ENCODE peak calls at places on chromosomes 1 and 21, in eight cellular contexts. One of them, this sample, is unnamed.

GRCh38 chr21:39033878-39034589 is 149.2 kb downstream of the PSMG1 start:
- DNase-seq in activated naive CD8-positive, alpha-beta T cell treated with anti-CD3 and anti-CD28 coated beads, Interleukin-2, amount 50 U/mL, for 16 hours: no peak
- DNase-seq in PC-9: no peak
- DNase-seq in lung microvascular endothelial cell: peak
- DNase-seq in ascending aorta: no peak
- DNase-seq in NCI-H2081: no peak
- DNase-seq in adrenal gland: peak
- DNase-seq in NK-92 treated with Interleukin-12 subunit alpha and Interleukin-12 subunit beta, amount 100 ng/mL, for 24 hours: no peak
- DNase-seq in this sample: no peak

GRCh38 chr21:45076245-45076661 is 1.9 kb downstream of the ADARB1 start:
- DNase-seq in activated naive CD8-positive, alpha-beta T cell treated with anti-CD3 and anti-CD28 coated beads, Interleukin-2, amount 50 U/mL, for 16 hours: no peak
- DNase-seq in PC-9: no peak
- DNase-seq in lung microvascular endothelial cell: no peak
- DNase-seq in ascending aorta: no peak
- DNase-seq in NCI-H2081: no peak
- DNase-seq in adrenal gland: no peak
- DNase-seq in NK-92 treated with Interleukin-12 subunit alpha and Interleukin-12 subunit beta, amount 100 ng/mL, for 24 hours: no peak
- DNase-seq in this sample: no peak

GRCh38 chr1:38102576-38102975 is 56.0 kb upstream of the POU3F1 start:
- DNase-seq in activated naive CD8-positive, alpha-beta T cell treated with anti-CD3 and anti-CD28 coated beads, Interleukin-2, amount 50 U/mL, for 16 hours: no peak
- DNase-seq in PC-9: no peak
- DNase-seq in lung microvascular endothelial cell: no peak
- DNase-seq in ascending aorta: no peak
- DNase-seq in NCI-H2081: peak
- DNase-seq in adrenal gland: no peak
- DNase-seq in NK-92 treated with Interleukin-12 subunit alpha and Interleukin-12 subunit beta, amount 100 ng/mL, for 24 hours: no peak
- DNase-seq in this sample: no peak

GRCh38 chr1:221961532-221962292 is 219.8 kb upstream of the DUSP10 start:
- DNase-seq in activated naive CD8-positive, alpha-beta T cell treated with anti-CD3 and anti-CD28 coated beads, Interleukin-2, amount 50 U/mL, for 16 hours: no peak
- DNase-seq in PC-9: peak
- DNase-seq in lung microvascular endothelial cell: no peak
- DNase-seq in ascending aorta: no peak
- DNase-seq in NCI-H2081: no peak
- DNase-seq in adrenal gland: peak
- DNase-seq in NK-92 treated with Interleukin-12 subunit alpha and Interleukin-12 subunit beta, amount 100 ng/mL, for 24 hours: peak
- DNase-seq in this sample: peak

GRCh38 chr1:205024679-205025078 is 18.3 kb upstream of the CNTN2 start:
- DNase-seq in activated naive CD8-positive, alpha-beta T cell treated with anti-CD3 and anti-CD28 coated beads, Interleukin-2, amount 50 U/mL, for 16 hours: no peak
- DNase-seq in PC-9: no peak
- DNase-seq in lung microvascular endothelial cell: no peak
- DNase-seq in ascending aorta: no peak
- DNase-seq in NCI-H2081: no peak
- DNase-seq in adrenal gland: no peak
- DNase-seq in NK-92 treated with Interleukin-12 subunit alpha and Interleukin-12 subunit beta, amount 100 ng/mL, for 24 hours: no peak
- DNase-seq in this sample: no peak

GRCh38 chr1:16396591-16396990 is 29.5 kb downstream of the SZRD1 start:
- DNase-seq in activated naive CD8-positive, alpha-beta T cell treated with anti-CD3 and anti-CD28 coated beads, Interleukin-2, amount 50 U/mL, for 16 hours: no peak
- DNase-seq in PC-9: no peak
- DNase-seq in lung microvascular endothelial cell: peak
- DNase-seq in ascending aorta: no peak
- DNase-seq in NCI-H2081: no peak
- DNase-seq in adrenal gland: peak
- DNase-seq in NK-92 treated with Interleukin-12 subunit alpha and Interleukin-12 subunit beta, amount 100 ng/mL, for 24 hours: no peak
- DNase-seq in this sample: no peak

GRCh38 chr1:14479865-14480264 is 118.6 kb upstream of the KAZN start:
- DNase-seq in activated naive CD8-positive, alpha-beta T cell treated with anti-CD3 and anti-CD28 coated beads, Interleukin-2, amount 50 U/mL, for 16 hours: no peak
- DNase-seq in PC-9: no peak
- DNase-seq in lung microvascular endothelial cell: no peak
- DNase-seq in ascending aorta: no peak
- DNase-seq in NCI-H2081: no peak
- DNase-seq in adrenal gland: peak
- DNase-seq in NK-92 treated with Interleukin-12 subunit alpha and Interleukin-12 subunit beta, amount 100 ng/mL, for 24 hours: no peak
- DNase-seq in this sample: no peak

GRCh38 chr1:25661043-25661807 is 44.6 kb downstream of the MAN1C1 start:
- DNase-seq in activated naive CD8-positive, alpha-beta T cell treated with anti-CD3 and anti-CD28 coated beads, Interleukin-2, amount 50 U/mL, for 16 hours: no peak
- DNase-seq in PC-9: no peak
- DNase-seq in lung microvascular endothelial cell: no peak
- DNase-seq in ascending aorta: no peak
- DNase-seq in NCI-H2081: peak
- DNase-seq in adrenal gland: no peak
- DNase-seq in NK-92 treated with Interleukin-12 subunit alpha and Interleukin-12 subunit beta, amount 100 ng/mL, for 24 hours: no peak
- DNase-seq in this sample: no peak

GRCh38 chr21:37200641-37201480 is 66.3 kb downstream of the VPS26C start:
- DNase-seq in activated naive CD8-positive, alpha-beta T cell treated with anti-CD3 and anti-CD28 coated beads, Interleukin-2, amount 50 U/mL, for 16 hours: no peak
- DNase-seq in PC-9: no peak
- DNase-seq in lung microvascular endothelial cell: no peak
- DNase-seq in ascending aorta: no peak
- DNase-seq in NCI-H2081: no peak
- DNase-seq in adrenal gland: peak
- DNase-seq in NK-92 treated with Interleukin-12 subunit alpha and Interleukin-12 subunit beta, amount 100 ng/mL, for 24 hours: no peak
- DNase-seq in this sample: no peak

GRCh38 chr1:61139324-61140055 is 57.1 kb downstream of the NFIA start:
- DNase-seq in activated naive CD8-positive, alpha-beta T cell treated with anti-CD3 and anti-CD28 coated beads, Interleukin-2, amount 50 U/mL, for 16 hours: no peak
- DNase-seq in PC-9: peak
- DNase-seq in lung microvascular endothelial cell: peak
- DNase-seq in ascending aorta: no peak
- DNase-seq in NCI-H2081: no peak
- DNase-seq in adrenal gland: peak
- DNase-seq in NK-92 treated with Interleukin-12 subunit alpha and Interleukin-12 subunit beta, amount 100 ng/mL, for 24 hours: no peak
- DNase-seq in this sample: no peak

GRCh38 chr1:13543927-13544556 is 30.2 kb upstream of the LRRC38 start:
- DNase-seq in activated naive CD8-positive, alpha-beta T cell treated with anti-CD3 and anti-CD28 coated beads, Interleukin-2, amount 50 U/mL, for 16 hours: no peak
- DNase-seq in PC-9: no peak
- DNase-seq in lung microvascular endothelial cell: peak
- DNase-seq in ascending aorta: no peak
- DNase-seq in NCI-H2081: no peak
- DNase-seq in adrenal gland: peak
- DNase-seq in NK-92 treated with Interleukin-12 subunit alpha and Interleukin-12 subunit beta, amount 100 ng/mL, for 24 hours: no peak
- DNase-seq in this sample: no peak

GRCh38 chr1:112140743-112141142 is 151.3 kb upstream of the KCND3 start:
- DNase-seq in activated naive CD8-positive, alpha-beta T cell treated with anti-CD3 and anti-CD28 coated beads, Interleukin-2, amount 50 U/mL, for 16 hours: no peak
- DNase-seq in PC-9: peak
- DNase-seq in lung microvascular endothelial cell: no peak
- DNase-seq in ascending aorta: no peak
- DNase-seq in NCI-H2081: no peak
- DNase-seq in adrenal gland: no peak
- DNase-seq in NK-92 treated with Interleukin-12 subunit alpha and Interleukin-12 subunit beta, amount 100 ng/mL, for 24 hours: no peak
- DNase-seq in this sample: no peak

GRCh38 chr1:33300673-33301072 is 20.2 kb downstream of the A3GALT2 start:
- DNase-seq in activated naive CD8-positive, alpha-beta T cell treated with anti-CD3 and anti-CD28 coated beads, Interleukin-2, amount 50 U/mL, for 16 hours: no peak
- DNase-seq in PC-9: no peak
- DNase-seq in lung microvascular endothelial cell: no peak
- DNase-seq in ascending aorta: no peak
- DNase-seq in NCI-H2081: no peak
- DNase-seq in adrenal gland: peak
- DNase-seq in NK-92 treated with Interleukin-12 subunit alpha and Interleukin-12 subunit beta, amount 100 ng/mL, for 24 hours: no peak
- DNase-seq in this sample: no peak

GRCh38 chr1:32782086-32782485 is 35.1 kb downstream of the YARS1 start:
- DNase-seq in activated naive CD8-positive, alpha-beta T cell treated with anti-CD3 and anti-CD28 coated beads, Interleukin-2, amount 50 U/mL, for 16 hours: no peak
- DNase-seq in PC-9: no peak
- DNase-seq in lung microvascular endothelial cell: no peak
- DNase-seq in ascending aorta: no peak
- DNase-seq in NCI-H2081: no peak
- DNase-seq in adrenal gland: no peak
- DNase-seq in NK-92 treated with Interleukin-12 subunit alpha and Interleukin-12 subunit beta, amount 100 ng/mL, for 24 hours: no peak
- DNase-seq in this sample: no peak

GRCh38 chr1:23618586-23619083 is 59.3 kb upstream of the ID3 start:
- DNase-seq in activated naive CD8-positive, alpha-beta T cell treated with anti-CD3 and anti-CD28 coated beads, Interleukin-2, amount 50 U/mL, for 16 hours: no peak
- DNase-seq in PC-9: no peak
- DNase-seq in lung microvascular endothelial cell: no peak
- DNase-seq in ascending aorta: no peak
- DNase-seq in NCI-H2081: no peak
- DNase-seq in adrenal gland: no peak
- DNase-seq in NK-92 treated with Interleukin-12 subunit alpha and Interleukin-12 subunit beta, amount 100 ng/mL, for 24 hours: no peak
- DNase-seq in this sample: no peak

GRCh38 chr1:38584408-38585037 is 275.0 kb downstream of the RRAGC start:
- DNase-seq in activated naive CD8-positive, alpha-beta T cell treated with anti-CD3 and anti-CD28 coated beads, Interleukin-2, amount 50 U/mL, for 16 hours: no peak
- DNase-seq in PC-9: no peak
- DNase-seq in lung microvascular endothelial cell: no peak
- DNase-seq in ascending aorta: no peak
- DNase-seq in NCI-H2081: no peak
- DNase-seq in adrenal gland: no peak
- DNase-seq in NK-92 treated with Interleukin-12 subunit alpha and Interleukin-12 subunit beta, amount 100 ng/mL, for 24 hours: no peak
- DNase-seq in this sample: no peak

GRCh38 chr1:31783846-31784245 is 19.7 kb upstream of the ADGRB2 start:
- DNase-seq in activated naive CD8-positive, alpha-beta T cell treated with anti-CD3 and anti-CD28 coated beads, Interleukin-2, amount 50 U/mL, for 16 hours: no peak
- DNase-seq in PC-9: no peak
- DNase-seq in lung microvascular endothelial cell: no peak
- DNase-seq in ascending aorta: no peak
- DNase-seq in NCI-H2081: no peak
- DNase-seq in adrenal gland: no peak
- DNase-seq in NK-92 treated with Interleukin-12 subunit alpha and Interleukin-12 subunit beta, amount 100 ng/mL, for 24 hours: no peak
- DNase-seq in this sample: no peak

GRCh38 chr1:210174133-210174532 is 58.5 kb upstream of the SERTAD4 start:
- DNase-seq in activated naive CD8-positive, alpha-beta T cell treated with anti-CD3 and anti-CD28 coated beads, Interleukin-2, amount 50 U/mL, for 16 hours: no peak
- DNase-seq in PC-9: no peak
- DNase-seq in lung microvascular endothelial cell: no peak
- DNase-seq in ascending aorta: no peak
- DNase-seq in NCI-H2081: no peak
- DNase-seq in adrenal gland: no peak
- DNase-seq in NK-92 treated with Interleukin-12 subunit alpha and Interleukin-12 subunit beta, amount 100 ng/mL, for 24 hours: no peak
- DNase-seq in this sample: no peak

GRCh38 chr1:237058470-237058869 is 16.5 kb downstream of the RYR2 start:
- DNase-seq in activated naive CD8-positive, alpha-beta T cell treated with anti-CD3 and anti-CD28 coated beads, Interleukin-2, amount 50 U/mL, for 16 hours: no peak
- DNase-seq in PC-9: no peak
- DNase-seq in lung microvascular endothelial cell: no peak
- DNase-seq in ascending aorta: no peak
- DNase-seq in NCI-H2081: no peak
- DNase-seq in adrenal gland: no peak
- DNase-seq in NK-92 treated with Interleukin-12 subunit alpha and Interleukin-12 subunit beta, amount 100 ng/mL, for 24 hours: no peak
- DNase-seq in this sample: no peak

GRCh38 chr1:75615664-75616435 is 4.9 kb upstream of the SLC44A5 start:
- DNase-seq in activated naive CD8-positive, alpha-beta T cell treated with anti-CD3 and anti-CD28 coated beads, Interleukin-2, amount 50 U/mL, for 16 hours: no peak
- DNase-seq in PC-9: no peak
- DNase-seq in lung microvascular endothelial cell: peak
- DNase-seq in ascending aorta: no peak
- DNase-seq in NCI-H2081: peak
- DNase-seq in adrenal gland: peak
- DNase-seq in NK-92 treated with Interleukin-12 subunit alpha and Interleukin-12 subunit beta, amount 100 ng/mL, for 24 hours: no peak
- DNase-seq in this sample: peak

GRCh38 chr1:68174173-68175113 is 57.9 kb downstream of the WLS start:
- DNase-seq in activated naive CD8-positive, alpha-beta T cell treated with anti-CD3 and anti-CD28 coated beads, Interleukin-2, amount 50 U/mL, for 16 hours: no peak
- DNase-seq in PC-9: peak
- DNase-seq in lung microvascular endothelial cell: peak
- DNase-seq in ascending aorta: no peak
- DNase-seq in NCI-H2081: peak
- DNase-seq in adrenal gland: peak
- DNase-seq in NK-92 treated with Interleukin-12 subunit alpha and Interleukin-12 subunit beta, amount 100 ng/mL, for 24 hours: no peak
- DNase-seq in this sample: no peak

GRCh38 chr1:180745098-180745497 is 113.3 kb downstream of the XPR1 start:
- DNase-seq in activated naive CD8-positive, alpha-beta T cell treated with anti-CD3 and anti-CD28 coated beads, Interleukin-2, amount 50 U/mL, for 16 hours: no peak
- DNase-seq in PC-9: no peak
- DNase-seq in lung microvascular endothelial cell: no peak
- DNase-seq in ascending aorta: no peak
- DNase-seq in NCI-H2081: no peak
- DNase-seq in adrenal gland: no peak
- DNase-seq in NK-92 treated with Interleukin-12 subunit alpha and Interleukin-12 subunit beta, amount 100 ng/mL, for 24 hours: no peak
- DNase-seq in this sample: no peak

GRCh38 chr1:81505831-81506230 is 294.9 kb upstream of the ADGRL2 start:
- DNase-seq in activated naive CD8-positive, alpha-beta T cell treated with anti-CD3 and anti-CD28 coated beads, Interleukin-2, amount 50 U/mL, for 16 hours: no peak
- DNase-seq in PC-9: no peak
- DNase-seq in lung microvascular endothelial cell: no peak
- DNase-seq in ascending aorta: no peak
- DNase-seq in NCI-H2081: no peak
- DNase-seq in adrenal gland: no peak
- DNase-seq in NK-92 treated with Interleukin-12 subunit alpha and Interleukin-12 subunit beta, amount 100 ng/mL, for 24 hours: no peak
- DNase-seq in this sample: no peak

GRCh38 chr1:18091660-18092446 is 15.7 kb upstream of the IGSF21 start:
- DNase-seq in activated naive CD8-positive, alpha-beta T cell treated with anti-CD3 and anti-CD28 coated beads, Interleukin-2, amount 50 U/mL, for 16 hours: no peak
- DNase-seq in PC-9: no peak
- DNase-seq in lung microvascular endothelial cell: peak
- DNase-seq in ascending aorta: no peak
- DNase-seq in NCI-H2081: no peak
- DNase-seq in adrenal gland: peak
- DNase-seq in NK-92 treated with Interleukin-12 subunit alpha and Interleukin-12 subunit beta, amount 100 ng/mL, for 24 hours: no peak
- DNase-seq in this sample: no peak

GRCh38 chr1:244349581-244350001 is 102.1 kb downstream of the ADSS2 start:
- DNase-seq in activated naive CD8-positive, alpha-beta T cell treated with anti-CD3 and anti-CD28 coated beads, Interleukin-2, amount 50 U/mL, for 16 hours: no peak
- DNase-seq in PC-9: no peak
- DNase-seq in lung microvascular endothelial cell: peak
- DNase-seq in ascending aorta: no peak
- DNase-seq in NCI-H2081: no peak
- DNase-seq in adrenal gland: no peak
- DNase-seq in NK-92 treated with Interleukin-12 subunit alpha and Interleukin-12 subunit beta, amount 100 ng/mL, for 24 hours: no peak
- DNase-seq in this sample: no peak

GRCh38 chr1:40650075-40650474 is 15.4 kb downstream of the RIMS3 start:
- DNase-seq in activated naive CD8-positive, alpha-beta T cell treated with anti-CD3 and anti-CD28 coated beads, Interleukin-2, amount 50 U/mL, for 16 hours: no peak
- DNase-seq in PC-9: no peak
- DNase-seq in lung microvascular endothelial cell: no peak
- DNase-seq in ascending aorta: no peak
- DNase-seq in NCI-H2081: no peak
- DNase-seq in adrenal gland: peak
- DNase-seq in NK-92 treated with Interleukin-12 subunit alpha and Interleukin-12 subunit beta, amount 100 ng/mL, for 24 hours: no peak
- DNase-seq in this sample: no peak

GRCh38 chr1:107183011-107183410 is 42.2 kb downstream of the NTNG1 start:
- DNase-seq in activated naive CD8-positive, alpha-beta T cell treated with anti-CD3 and anti-CD28 coated beads, Interleukin-2, amount 50 U/mL, for 16 hours: no peak
- DNase-seq in PC-9: no peak
- DNase-seq in lung microvascular endothelial cell: no peak
- DNase-seq in ascending aorta: no peak
- DNase-seq in NCI-H2081: peak
- DNase-seq in adrenal gland: no peak
- DNase-seq in NK-92 treated with Interleukin-12 subunit alpha and Interleukin-12 subunit beta, amount 100 ng/mL, for 24 hours: no peak
- DNase-seq in this sample: no peak

GRCh38 chr1:41394918-41395598 is 33.8 kb downstream of the FOXO6 start:
- DNase-seq in activated naive CD8-positive, alpha-beta T cell treated with anti-CD3 and anti-CD28 coated beads, Interleukin-2, amount 50 U/mL, for 16 hours: no peak
- DNase-seq in PC-9: peak
- DNase-seq in lung microvascular endothelial cell: no peak
- DNase-seq in ascending aorta: no peak
- DNase-seq in NCI-H2081: peak
- DNase-seq in adrenal gland: no peak
- DNase-seq in NK-92 treated with Interleukin-12 subunit alpha and Interleukin-12 subunit beta, amount 100 ng/mL, for 24 hours: no peak
- DNase-seq in this sample: peak

GRCh38 chr21:15122241-15122640 is 57.4 kb upstream of the NRIP1 start:
- DNase-seq in activated naive CD8-positive, alpha-beta T cell treated with anti-CD3 and anti-CD28 coated beads, Interleukin-2, amount 50 U/mL, for 16 hours: no peak
- DNase-seq in PC-9: no peak
- DNase-seq in lung microvascular endothelial cell: no peak
- DNase-seq in ascending aorta: no peak
- DNase-seq in NCI-H2081: no peak
- DNase-seq in adrenal gland: peak
- DNase-seq in NK-92 treated with Interleukin-12 subunit alpha and Interleukin-12 subunit beta, amount 100 ng/mL, for 24 hours: no peak
- DNase-seq in this sample: no peak

GRCh38 chr1:54329337-54329954 is 76.7 kb downstream of the SSBP3 start:
- DNase-seq in activated naive CD8-positive, alpha-beta T cell treated with anti-CD3 and anti-CD28 coated beads, Interleukin-2, amount 50 U/mL, for 16 hours: no peak
- DNase-seq in PC-9: no peak
- DNase-seq in lung microvascular endothelial cell: no peak
- DNase-seq in ascending aorta: no peak
- DNase-seq in NCI-H2081: no peak
- DNase-seq in adrenal gland: no peak
- DNase-seq in NK-92 treated with Interleukin-12 subunit alpha and Interleukin-12 subunit beta, amount 100 ng/mL, for 24 hours: no peak
- DNase-seq in this sample: no peak

GRCh38 chr1:76866566-76866965 is 714 bp upstream of the ST6GALNAC5 start:
- DNase-seq in activated naive CD8-positive, alpha-beta T cell treated with anti-CD3 and anti-CD28 coated beads, Interleukin-2, amount 50 U/mL, for 16 hours: no peak
- DNase-seq in PC-9: no peak
- DNase-seq in lung microvascular endothelial cell: no peak
- DNase-seq in ascending aorta: no peak
- DNase-seq in NCI-H2081: no peak
- DNase-seq in adrenal gland: no peak
- DNase-seq in NK-92 treated with Interleukin-12 subunit alpha and Interleukin-12 subunit beta, amount 100 ng/mL, for 24 hours: no peak
- DNase-seq in this sample: no peak

GRCh38 chr1:41662656-41663437 is 178.4 kb upstream of the EDN2 start:
- DNase-seq in activated naive CD8-positive, alpha-beta T cell treated with anti-CD3 and anti-CD28 coated beads, Interleukin-2, amount 50 U/mL, for 16 hours: no peak
- DNase-seq in PC-9: no peak
- DNase-seq in lung microvascular endothelial cell: peak
- DNase-seq in ascending aorta: peak
- DNase-seq in NCI-H2081: no peak
- DNase-seq in adrenal gland: peak
- DNase-seq in NK-92 treated with Interleukin-12 subunit alpha and Interleukin-12 subunit beta, amount 100 ng/mL, for 24 hours: no peak
- DNase-seq in this sample: no peak

GRCh38 chr21:45513003-45513706 is 29.1 kb downstream of the SLC19A1 start:
- DNase-seq in activated naive CD8-positive, alpha-beta T cell treated with anti-CD3 and anti-CD28 coated beads, Interleukin-2, amount 50 U/mL, for 16 hours: no peak
- DNase-seq in PC-9: peak
- DNase-seq in lung microvascular endothelial cell: no peak
- DNase-seq in ascending aorta: no peak
- DNase-seq in NCI-H2081: no peak
- DNase-seq in adrenal gland: no peak
- DNase-seq in NK-92 treated with Interleukin-12 subunit alpha and Interleukin-12 subunit beta, amount 100 ng/mL, for 24 hours: no peak
- DNase-seq in this sample: no peak

GRCh38 chr1:167502719-167503452 is 15.4 kb downstream of the CD247 start:
- DNase-seq in activated naive CD8-positive, alpha-beta T cell treated with anti-CD3 and anti-CD28 coated beads, Interleukin-2, amount 50 U/mL, for 16 hours: no peak
- DNase-seq in PC-9: no peak
- DNase-seq in lung microvascular endothelial cell: no peak
- DNase-seq in ascending aorta: no peak
- DNase-seq in NCI-H2081: no peak
- DNase-seq in adrenal gland: no peak
- DNase-seq in NK-92 treated with Interleukin-12 subunit alpha and Interleukin-12 subunit beta, amount 100 ng/mL, for 24 hours: no peak
- DNase-seq in this sample: no peak